ENCODE peak calls at places on chromosomes 12 and 14, in four cellular contexts. One of them, this sample, is unnamed. For H3K27me3, the result is how much of the 10 kb centered on the place peaks cover.

GRCh38 chr14:74955229-74955999 is at the start of gene PGF:
- DNase-seq in right lobe of liver: peak
- DNase-seq in colonic mucosa: peak
- DNase-seq in H9: peak
- DNase-seq in this sample: peak

GRCh38 chr12:109432431-109432830 is 44.7 kb downstream of the KCTD10 start:
- DNase-seq in colonic mucosa: no peak
- DNase-seq in right lobe of liver: no peak
- DNase-seq in H9: no peak
- DNase-seq in this sample: no peak

GRCh38 chr14:105458571-105458970 is 16.1 kb upstream of the CRIP2 start:
- DNase-seq in right lobe of liver: no peak
- DNase-seq in colonic mucosa: no peak
- DNase-seq in H9: no peak
- DNase-seq in this sample: no peak

GRCh38 chr12:47164730-47165439 is 85.1 kb upstream of the AMIGO2 start:
- DNase-seq in colonic mucosa: no peak
- DNase-seq in H9: no peak
- DNase-seq in right lobe of liver: no peak
- DNase-seq in this sample: no peak

GRCh38 chr12:75011120-75011519 is 198.5 kb downstream of the KCNC2 start:
- DNase-seq in colonic mucosa: no peak
- DNase-seq in H9: no peak
- DNase-seq in right lobe of liver: no peak
- DNase-seq in this sample: no peak

GRCh38 chr14:76546426-76547221 is 170.7 kb downstream of the ESRRB start:
- DNase-seq in colonic mucosa: no peak
- DNase-seq in right lobe of liver: no peak
- DNase-seq in H9: peak
- DNase-seq in this sample: no peak

GRCh38 chr12:106584104-106585064 is 1.6 kb downstream of the RFX4 start:
- DNase-seq in colonic mucosa: no peak
- DNase-seq in right lobe of liver: no peak
- DNase-seq in H9: peak
- DNase-seq in this sample: no peak

GRCh38 chr14:22263961-22264360 is 325.1 kb downstream of the DAD1 start:
- DNase-seq in H9: no peak
- DNase-seq in right lobe of liver: no peak
- DNase-seq in colonic mucosa: no peak
- DNase-seq in this sample: no peak

GRCh38 chr12:24997970-24998582 is 49.2 kb upstream of the BCAT1 start:
- DNase-seq in right lobe of liver: no peak
- DNase-seq in colonic mucosa: no peak
- DNase-seq in H9: no peak
- DNase-seq in this sample: no peak

GRCh38 chr14:56199976-56200577 is 81.9 kb downstream of the PELI2 start:
- DNase-seq in right lobe of liver: no peak
- DNase-seq in H9: no peak
- DNase-seq in colonic mucosa: no peak
- DNase-seq in this sample: no peak

GRCh38 chr12:76670776-76671175 is 93.1 kb upstream of the ZDHHC17 start:
- DNase-seq in H9: no peak
- DNase-seq in right lobe of liver: no peak
- DNase-seq in colonic mucosa: no peak
- DNase-seq in this sample: no peak

GRCh38 chr12:91249059-91250055 is 66.7 kb upstream of the DCN start:
- DNase-seq in right lobe of liver: no peak
- DNase-seq in colonic mucosa: no peak
- DNase-seq in H9: no peak
- DNase-seq in this sample: no peak

GRCh38 chr12:102691773-102692555 is 211.6 kb upstream of the IGF1 start:
- DNase-seq in colonic mucosa: no peak
- DNase-seq in H9: no peak
- DNase-seq in right lobe of liver: no peak
- DNase-seq in this sample: no peak

GRCh38 chr12:97556201-97556824 is 93.7 kb downstream of the RMST start:
- DNase-seq in right lobe of liver: no peak
- DNase-seq in H9: no peak
- DNase-seq in colonic mucosa: no peak
- DNase-seq in this sample: peak

GRCh38 chr14:24794906-24795305 is 160.9 kb upstream of the GZMB start:
- DNase-seq in colonic mucosa: no peak
- DNase-seq in right lobe of liver: no peak
- DNase-seq in H9: no peak
- DNase-seq in this sample: no peak

GRCh38 chr14:68016243-68016914 is 196.8 kb downstream of the RAD51B start:
- DNase-seq in H9: no peak
- DNase-seq in right lobe of liver: no peak
- DNase-seq in colonic mucosa: no peak
- DNase-seq in this sample: no peak

GRCh38 chr12:122366685-122367475 is 55.6 kb downstream of the CLIP1 start:
- DNase-seq in right lobe of liver: no peak
- DNase-seq in H9: peak
- DNase-seq in colonic mucosa: no peak
- DNase-seq in this sample: no peak

GRCh38 chr12:14193623-14194022 is 171.9 kb upstream of the ATF7IP start:
- DNase-seq in right lobe of liver: no peak
- DNase-seq in H9: peak
- DNase-seq in colonic mucosa: no peak
- DNase-seq in this sample: no peak

GRCh38 chr12:26987634-26988424 is 26.4 kb downstream of the TM7SF3 start:
- DNase-seq in H9: no peak
- DNase-seq in right lobe of liver: no peak
- DNase-seq in colonic mucosa: no peak
- DNase-seq in this sample: no peak

GRCh38 chr12:121812921-121813896 is 9.4 kb downstream of the SETD1B start:
- DNase-seq in right lobe of liver: peak
- DNase-seq in colonic mucosa: no peak
- DNase-seq in H9: no peak
- DNase-seq in this sample: peak

GRCh38 chr12:116284401-116284800 is 6.9 kb upstream of the MED13L start:
- DNase-seq in H9: no peak
- DNase-seq in right lobe of liver: no peak
- DNase-seq in colonic mucosa: no peak
- DNase-seq in this sample: no peak

GRCh38 chr14:76806446-76806845 is 6.2 kb downstream of the ANGEL1 start:
- DNase-seq in H9: no peak
- DNase-seq in colonic mucosa: no peak
- DNase-seq in right lobe of liver: no peak
- DNase-seq in this sample: no peak

GRCh38 chr14:88895116-88895515 is 70.7 kb downstream of the TTC8 start:
- DNase-seq in H9: no peak
- DNase-seq in right lobe of liver: no peak
- DNase-seq in colonic mucosa: no peak
- DNase-seq in this sample: no peak

GRCh38 chr14:97033556-97034081 is 236.4 kb downstream of the VRK1 start:
- DNase-seq in H9: peak
- DNase-seq in colonic mucosa: no peak
- DNase-seq in right lobe of liver: no peak
- DNase-seq in this sample: peak

GRCh38 chr12:42129595-42130204 is 15.0 kb downstream of the GXYLT1 start:
- DNase-seq in H9: no peak
- DNase-seq in right lobe of liver: no peak
- DNase-seq in colonic mucosa: peak
- DNase-seq in this sample: no peak

GRCh38 chr14:46405095-46405494 is 246.5 kb downstream of the RPL10L start:
- DNase-seq in H9: no peak
- DNase-seq in colonic mucosa: no peak
- DNase-seq in right lobe of liver: no peak
- DNase-seq in this sample: no peak

GRCh38 chr14:50778757-50779483 is 52.0 kb downstream of the NIN start:
- DNase-seq in right lobe of liver: no peak
- DNase-seq in colonic mucosa: no peak
- DNase-seq in H9: no peak
- DNase-seq in this sample: no peak

GRCh38 chr12:48199784-48200198 is 3.3 kb downstream of the OR10AD1 start:
- DNase-seq in right lobe of liver: no peak
- DNase-seq in colonic mucosa: no peak
- DNase-seq in H9: no peak
- DNase-seq in this sample: no peak

GRCh38 chr12:48201516-48201915 is 1.6 kb downstream of the OR10AD1 start:
- DNase-seq in colonic mucosa: no peak
- DNase-seq in right lobe of liver: no peak
- DNase-seq in H9: no peak
- DNase-seq in this sample: no peak

GRCh38 chr12:48201091-48201490 is 2.0 kb downstream of the OR10AD1 start:
- DNase-seq in H9: no peak
- DNase-seq in colonic mucosa: no peak
- DNase-seq in right lobe of liver: no peak
- DNase-seq in this sample: no peak

GRCh38 chr12:48202766-48203165 is 326 bp downstream of the OR10AD1 start:
- DNase-seq in colonic mucosa: no peak
- DNase-seq in right lobe of liver: no peak
- DNase-seq in H9: no peak
- DNase-seq in this sample: no peak

GRCh38 chr12:48203192-48203591 is at the start of gene OR10AD1:
- DNase-seq in colonic mucosa: no peak
- DNase-seq in right lobe of liver: no peak
- DNase-seq in H9: no peak
- DNase-seq in this sample: no peak
- H3K27me3 ChIP-seq in colonic mucosa: under half
- H3K27me3 ChIP-seq in right lobe of liver: under half
- H3K27me3 ChIP-seq in H9: under half
- H3K27me3 ChIP-seq in this sample: under half

DNA sequence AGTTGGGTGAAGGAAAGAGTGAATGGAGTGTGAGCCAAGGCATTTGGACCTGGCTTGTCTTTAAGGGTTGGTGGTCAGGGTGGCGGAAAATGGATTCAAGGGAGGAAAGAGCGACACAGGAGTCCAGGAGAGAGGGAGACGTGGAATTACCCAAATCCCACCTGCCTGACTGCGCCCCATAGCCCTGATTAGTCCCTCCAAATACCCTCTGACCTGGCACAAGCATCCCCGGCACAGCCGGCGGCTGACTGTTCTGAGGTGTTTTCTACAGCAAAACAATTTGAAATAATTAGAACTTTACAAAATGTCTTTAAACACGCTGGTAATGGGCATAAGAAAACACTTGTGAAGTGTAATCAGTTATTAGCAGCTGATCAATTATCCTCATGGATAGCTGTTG is 175.8 kb downstream of the PHETA1 start:
- DNase-seq in H9: no peak
- DNase-seq in colonic mucosa: no peak
- DNase-seq in right lobe of liver: no peak
- DNase-seq in this sample: no peak
- H3K27me3 ChIP-seq in H9: under half
- H3K27me3 ChIP-seq in colonic mucosa: under half
- H3K27me3 ChIP-seq in right lobe of liver: under half
- H3K27me3 ChIP-seq in this sample: under half

DNA sequence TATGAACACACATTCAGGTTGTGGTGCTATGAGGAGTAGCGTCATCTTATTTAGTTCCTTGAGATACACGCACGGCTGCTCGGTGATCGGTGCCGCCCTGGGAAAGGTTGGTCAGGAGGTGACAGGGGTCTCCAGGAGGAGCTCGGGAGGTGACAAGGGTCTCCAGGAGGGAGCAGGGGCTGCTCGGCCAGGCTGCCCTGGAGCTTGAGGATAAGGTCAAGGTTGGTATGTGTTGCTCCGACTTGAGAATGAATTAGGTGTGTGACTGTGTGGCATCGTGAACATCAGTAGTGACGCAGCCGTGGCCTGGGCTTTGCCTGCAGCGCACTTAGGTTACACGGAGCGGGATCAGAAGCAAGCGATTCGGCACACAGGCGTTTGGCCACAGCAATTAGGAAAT is 36.2 kb downstream of the CCDC92 start:
- DNase-seq in colonic mucosa: no peak
- DNase-seq in H9: no peak
- DNase-seq in right lobe of liver: no peak
- DNase-seq in this sample: no peak
- H3K27me3 ChIP-seq in colonic mucosa: under half
- H3K27me3 ChIP-seq in H9: under half
- H3K27me3 ChIP-seq in right lobe of liver: under half
- H3K27me3 ChIP-seq in this sample: under half

GRCh38 chr14:64698899-64699298 is 5.3 kb upstream of the PLEKHG3 start:
- DNase-seq in right lobe of liver: no peak
- DNase-seq in colonic mucosa: peak
- DNase-seq in H9: no peak
- DNase-seq in this sample: no peak

GRCh38 chr14:64695071-64695470 is 9.2 kb upstream of the PLEKHG3 start:
- DNase-seq in right lobe of liver: no peak
- DNase-seq in H9: peak
- DNase-seq in colonic mucosa: no peak
- DNase-seq in this sample: no peak

GRCh38 chr14:64693766-64694165 is 10.5 kb upstream of the PLEKHG3 start:
- DNase-seq in colonic mucosa: no peak
- DNase-seq in right lobe of liver: no peak
- DNase-seq in H9: no peak
- DNase-seq in this sample: no peak

GRCh38 chr14:64692597-64693350 is 11.4 kb upstream of the PLEKHG3 start:
- DNase-seq in H9: no peak
- DNase-seq in colonic mucosa: peak
- DNase-seq in right lobe of liver: no peak
- DNase-seq in this sample: no peak

GRCh38 chr14:64696355-64696844 is 7.8 kb upstream of the PLEKHG3 start:
- DNase-seq in right lobe of liver: no peak
- DNase-seq in H9: no peak
- DNase-seq in colonic mucosa: no peak
- DNase-seq in this sample: no peak
- H3K27me3 ChIP-seq in right lobe of liver: under half
- H3K27me3 ChIP-seq in H9: under half
- H3K27me3 ChIP-seq in colonic mucosa: under half
- H3K27me3 ChIP-seq in this sample: under half

This sample was measured in left lung.